ENCODE peak calls at places on chromosomes 12 and 14, in five cellular contexts. I is heart left ventricle; F is SJSA1; R is stomach; B is CD8-positive, alpha-beta memory T cell. M is an unnamed sample.

GRCh38 chr14:61662001-61662400 is 33.3 kb upstream of the HIF1A start:
- DNase-seq in R (no peak), F (no peak), B (no peak), I (no peak), M (no peak)

GRCh38 chr12:3313066-3313465 is 177.9 kb upstream of the PRMT8 start:
- DNase-seq in F (no peak), I (no peak), R (no peak), B (no peak), M (no peak)

GRCh38 chr12:111687255-111687654 is 1.4 kb downstream of the ACAD10 start:
- DNase-seq in I (no peak), R (no peak), B (no peak), F (no peak), M (peak; percentile 33)

GRCh38 chr14:96802963-96803362 is 5.8 kb downstream of the VRK1 start:
- DNase-seq in R (no peak), B (no peak), F (no peak), I (no peak), M (no peak)

GRCh38 chr14:95364481-95365209 is 44.9 kb upstream of the CLMN start:
- DNase-seq in F (no peak), R (no peak), B (no peak), I (no peak), M (no peak)

GRCh38 chr14:90740081-90740480 is 76.1 kb downstream of the TTC7B start:
- DNase-seq in B (no peak), R (peak; percentile 32), F (peak; percentile 14), I (no peak), M (no peak)

GRCh38 chr14:69796797-69797500 is at the start of gene SLC10A1:
- DNase-seq in I (no peak), B (no peak), F (no peak), R (no peak), M (no peak)

GRCh38 chr12:111596985-111597730 is 2.0 kb downstream of the ATXN2 start:
- DNase-seq in B (no peak), I (peak; percentile 63), F (peak; percentile 63), R (peak; percentile 65), M (peak; percentile 35)

GRCh38 chr14:100898935-100899840 is 4.3 kb downstream of the RTL1 start:
- DNase-seq in B (no peak), F (no peak), I (no peak), R (no peak), M (no peak)

DNA sequence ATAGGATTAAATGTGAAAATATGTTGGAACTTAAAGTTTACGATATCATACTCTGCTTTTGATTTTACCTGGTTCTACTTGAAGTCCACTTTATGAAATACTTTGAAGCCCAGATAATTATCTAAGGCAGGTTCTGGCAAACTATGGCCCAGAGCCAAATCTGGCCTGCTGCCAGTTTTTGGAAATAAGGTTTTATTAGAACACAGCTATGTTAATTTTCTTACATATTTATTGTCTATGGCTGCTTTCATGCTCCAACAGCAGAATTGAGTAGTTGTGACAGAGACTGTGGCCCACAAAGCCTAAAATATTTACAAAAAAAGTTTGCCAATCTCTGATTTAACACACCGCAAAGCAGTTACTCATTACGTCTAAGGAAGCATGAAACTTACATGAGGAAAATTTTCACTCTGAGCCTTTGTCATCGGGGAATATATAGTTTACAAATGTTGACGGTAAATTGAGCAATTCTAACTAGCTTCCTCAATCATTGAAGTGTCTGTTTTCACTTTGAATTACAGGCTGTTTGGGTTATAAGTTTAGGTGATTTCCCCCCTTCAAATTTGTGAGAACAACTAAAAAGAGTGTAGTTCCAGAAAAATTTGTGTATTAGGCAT is 96.4 kb downstream of the UNC79 start:
- DNase-seq in F (no peak), I (no peak), R (no peak), B (no peak), M (no peak)
- H3K4me3 ChIP-seq in F (no peak overlapping the region), I (no peak overlapping the region), R (no peak overlapping the region), B (no peak overlapping the region), M (no peak overlapping the region)

DNA sequence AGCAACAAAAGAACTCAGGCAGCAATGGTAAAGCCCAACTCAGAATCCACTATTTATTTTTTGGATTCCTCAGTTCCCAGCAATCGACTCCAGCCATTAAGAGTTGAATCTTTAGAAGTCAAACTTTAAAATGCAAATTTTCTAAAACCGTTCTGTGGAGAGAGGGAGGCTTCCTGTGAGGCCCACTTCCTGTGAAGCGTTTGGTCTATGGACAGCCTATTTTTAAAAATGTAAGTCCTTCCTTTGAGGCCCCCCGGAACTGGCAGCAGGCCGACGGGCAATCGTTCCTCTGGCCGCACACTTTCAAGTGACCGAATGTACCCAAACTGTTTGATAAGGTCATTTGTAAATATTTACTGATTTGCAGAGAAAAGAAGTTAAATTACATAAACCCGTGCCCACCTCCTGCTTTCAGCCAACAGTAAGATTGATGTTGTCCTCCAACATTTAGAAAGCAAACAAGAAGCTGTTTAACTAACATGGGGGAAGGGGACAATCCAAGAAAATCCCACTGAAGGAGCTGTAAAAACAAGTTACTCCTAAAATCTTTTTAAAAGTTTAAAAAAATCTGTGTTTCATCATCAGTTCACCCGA is 65.6 kb downstream of the FOXN3 start:
- DNase-seq in B (no peak), R (peak; percentile 76), I (no peak), F (no peak), M (peak; percentile 64)
- H3K4me3 ChIP-seq in B (peak overlapping the region; percentile 20), R (no peak overlapping the region), I (no peak overlapping the region), F (no peak overlapping the region), M (peak overlapping the region; percentile 15)

DNA sequence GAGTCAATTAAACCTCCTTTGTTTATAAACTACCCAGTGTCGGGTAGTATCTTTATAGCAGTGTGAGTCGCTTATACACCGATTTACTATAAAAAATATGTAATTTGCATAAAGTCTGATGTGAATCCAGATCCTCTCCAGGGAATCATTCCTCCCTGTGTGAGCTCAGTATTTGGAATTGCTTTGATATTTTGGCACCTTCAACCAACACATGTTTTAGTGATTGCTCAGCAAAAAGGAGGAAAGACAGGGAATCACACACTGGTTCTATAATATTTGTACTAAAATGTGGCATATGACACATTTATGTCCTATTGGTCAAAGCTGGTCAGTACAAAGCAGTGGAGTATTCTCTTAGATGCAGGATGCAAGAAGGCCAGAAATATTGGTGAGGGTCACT is 703.9 kb upstream of the ATXN7L3B start:
- DNase-seq in R (no peak), B (no peak), I (no peak), F (no peak), M (no peak)
- H3K4me3 ChIP-seq in R (no peak overlapping the region), B (no peak overlapping the region), I (no peak overlapping the region), F (no peak overlapping the region), M (no peak overlapping the region)

GRCh38 chr14:104966261-104967143 is 11.7 kb downstream of the AHNAK2 start:
- DNase-seq in F (no peak), I (peak; percentile 25), B (no peak), R (no peak), M (no peak)

GRCh38 chr14:104967414-104968152 is 10.6 kb downstream of the AHNAK2 start:
- DNase-seq in B (no peak), I (peak; percentile 64), F (no peak), R (peak; percentile 64), M (no peak)

GRCh38 chr14:104968153-104968527 is 10.0 kb downstream of the AHNAK2 start:
- DNase-seq in R (peak; percentile 45), I (peak; percentile 82), B (no peak), F (no peak), M (no peak)

GRCh38 chr14:104965561-104966231 is 12.5 kb downstream of the AHNAK2 start:
- DNase-seq in R (no peak), F (no peak), I (peak; percentile 15), B (no peak), M (no peak)

DNA sequence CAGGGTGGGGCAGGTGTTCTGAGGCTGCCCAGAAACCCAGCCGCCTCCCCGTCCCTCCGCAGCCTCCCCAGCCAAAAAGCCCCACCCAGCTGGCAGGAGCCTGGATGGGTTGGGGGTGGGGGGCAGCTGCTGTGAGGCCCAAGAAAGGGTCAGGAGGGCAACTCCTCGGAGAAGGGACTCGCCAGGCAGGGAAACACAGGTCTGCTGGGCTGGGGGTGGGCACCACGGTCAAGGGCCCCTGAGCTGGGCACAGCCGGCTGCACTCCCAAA is 11.1 kb downstream of the AHNAK2 start:
- DNase-seq in B (no peak), R (no peak), F (no peak), I (peak; percentile 48), M (no peak)
- H3K4me3 ChIP-seq in B (no peak overlapping the region), R (peak overlapping the region; percentile 42), F (no peak overlapping the region), I (peak overlapping the region; percentile 48), M (no peak overlapping the region)

GRCh38 chr14:84544486-84544885 is 985.5 kb upstream of the FLRT2 start:
- DNase-seq in B (no peak), I (no peak), F (no peak), R (no peak), M (no peak)
- H3K4me3 ChIP-seq in B (no peak overlapping the region), I (no peak overlapping the region), F (no peak overlapping the region), R (no peak overlapping the region), M (no peak overlapping the region)

GRCh38 chr12:97312570-97313135 is 150.0 kb upstream of the RMST start:
- DNase-seq in R (no peak), B (no peak), I (no peak), F (no peak), M (no peak)
- H3K4me3 ChIP-seq in R (no peak overlapping the region), B (no peak overlapping the region), I (no peak overlapping the region), F (no peak overlapping the region), M (no peak overlapping the region)

GRCh38 chr14:29925106-29925722 is 2.4 kb downstream of the PRKD1 start:
- DNase-seq in F (no peak), B (no peak), I (no peak), R (no peak), M (no peak)
- H3K4me3 ChIP-seq in F (no peak overlapping the region), B (no peak overlapping the region), I (no peak overlapping the region), R (no peak overlapping the region), M (no peak overlapping the region)

DNA sequence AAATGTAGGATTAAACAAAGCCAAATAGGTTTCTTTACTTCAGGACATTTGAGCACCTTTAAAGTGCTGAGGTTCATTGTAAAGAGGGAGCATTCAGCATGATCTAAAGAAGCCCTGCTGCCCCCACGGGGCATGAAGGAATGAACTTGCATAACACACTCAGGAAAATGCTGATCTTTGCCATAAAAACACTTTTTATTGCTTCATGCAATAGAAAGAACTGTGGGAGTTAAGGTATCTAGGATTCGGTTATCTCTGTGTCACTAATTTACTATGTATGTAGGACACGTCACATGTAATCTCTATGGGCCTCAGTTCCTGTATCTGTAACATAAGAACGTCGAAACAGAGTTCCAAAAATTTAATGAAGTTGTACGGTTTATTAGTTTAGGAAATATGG is 33.0 kb downstream of the BTBD7 start:
- DNase-seq in B (no peak), R (no peak), I (no peak), F (no peak), M (no peak)
- H3K4me3 ChIP-seq in B (no peak overlapping the region), R (no peak overlapping the region), I (no peak overlapping the region), F (no peak overlapping the region), M (no peak overlapping the region)